ENCODE peak calls at places on chromosomes 2 and 18, in eight cellular contexts. H is Panc1; Y is thoracic aorta; P is CD4-positive, alpha-beta memory T cell; L is fibroblast of lung; X is colonic mucosa; W is tibial nerve; C is endodermal cell. E is an unnamed sample. For H3K36me3, the result is how much of the 10 kb centered on the place peaks cover.

GRCh38 chr2:33595385-33595784 is 3.7 kb downstream of the FAM98A start:
- DNase-seq in L (no peak), C (no peak), P (no peak), X (no peak), H (no peak), Y (no peak), W (no peak), E (no peak)

GRCh38 chr2:119197529-119198266 is 25.9 kb upstream of the STEAP3 start:
- DNase-seq in W (no peak), X (no peak), P (no peak), Y (no peak), L (peak), H (no peak), C (no peak), E (no peak)

GRCh38 chr18:32769242-32770180 is 3.3 kb downstream of the KLHL14 start:
- DNase-seq in X (peak), P (no peak), H (no peak), W (no peak), L (no peak), C (peak), Y (no peak), E (no peak)

GRCh38 chr18:58544616-58545337 is 84.1 kb downstream of the ALPK2 start:
- DNase-seq in P (no peak), Y (no peak), W (no peak), L (no peak), H (no peak), X (no peak), C (no peak), E (no peak)

GRCh38 chr2:105576440-105577241 is 168.1 kb upstream of the NCK2 start:
- DNase-seq in C (peak), L (peak), H (peak), X (no peak), Y (no peak), P (no peak), W (no peak), E (peak)

GRCh38 chr2:240455719-240456606 is 20.5 kb downstream of the GPC1 start:
- DNase-seq in X (no peak), P (peak), L (no peak), C (peak), Y (no peak), H (no peak), W (no peak), E (no peak)

GRCh38 chr2:182240862-182241371 is 185.9 kb downstream of the PDE1A start:
- DNase-seq in X (peak), H (no peak), L (peak), Y (no peak), C (peak), W (no peak), P (no peak), E (peak)

GRCh38 chr2:221102896-221103688 is 469.0 kb downstream of the EPHA4 start:
- DNase-seq in X (no peak), H (no peak), C (no peak), L (peak), P (no peak), Y (no peak), W (no peak), E (no peak)

GRCh38 chr2:241762321-241762932 is 14.2 kb upstream of the GAL3ST2 start:
- DNase-seq in L (no peak), P (peak), W (no peak), H (no peak), C (peak), X (no peak), Y (no peak), E (no peak)

GRCh38 chr18:10062292-10062940 is 148.6 kb downstream of the VAPA start:
- DNase-seq in Y (no peak), H (no peak), X (no peak), L (peak), C (no peak), W (no peak), P (no peak), E (no peak)

GRCh38 chr18:44502790-44503189 is 177.9 kb upstream of the SETBP1 start:
- DNase-seq in Y (no peak), P (no peak), L (no peak), W (no peak), X (no peak), C (no peak), H (no peak), E (no peak)

GRCh38 chr2:182302174-182302573 is 124.7 kb downstream of the PDE1A start:
- DNase-seq in L (peak), Y (no peak), P (no peak), W (no peak), X (no peak), H (no peak), C (no peak), E (no peak)

GRCh38 chr18:55069497-55069896 is 110.2 kb upstream of the CCDC68 start:
- DNase-seq in P (no peak), C (no peak), Y (no peak), X (no peak), H (no peak), L (no peak), W (no peak), E (no peak)

GRCh38 chr2:71602581-71602980 is 149.2 kb downstream of the DYSF start:
- DNase-seq in P (no peak), L (no peak), C (peak), Y (no peak), W (no peak), H (no peak), X (no peak), E (no peak)

GRCh38 chr2:181972431-181973190 is 13.0 kb upstream of the PPP1R1C start:
- DNase-seq in X (no peak), L (peak), P (no peak), W (no peak), Y (no peak), H (no peak), C (no peak), E (no peak)

GRCh38 chr2:88564402-88564801 is 62.9 kb downstream of the EIF2AK3 start:
- DNase-seq in Y (no peak), X (no peak), W (no peak), P (no peak), L (no peak), H (no peak), C (no peak), E (no peak)

GRCh38 chr18:10497350-10497749 is 28.5 kb upstream of the NAPG start:
- DNase-seq in P (no peak), Y (no peak), C (no peak), H (no peak), L (no peak), X (no peak), W (no peak), E (no peak)

GRCh38 chr18:60503166-60503565 is 130.6 kb upstream of the MC4R start:
- DNase-seq in Y (no peak), X (no peak), C (no peak), W (no peak), P (no peak), H (no peak), L (no peak), E (no peak)

GRCh38 chr2:174544156-174544555 is 53.4 kb downstream of the WIPF1 start:
- DNase-seq in H (no peak), C (no peak), Y (no peak), L (no peak), W (no peak), P (no peak), X (no peak), E (no peak)

GRCh38 chr2:207748993-207749392 is 20.7 kb downstream of the FZD5 start:
- DNase-seq in H (no peak), X (no peak), C (no peak), W (no peak), P (no peak), Y (no peak), L (no peak), E (no peak)

GRCh38 chr2:67346718-67347407 is 50.3 kb upstream of the ETAA1 start:
- DNase-seq in Y (no peak), P (no peak), L (peak), C (no peak), H (no peak), W (no peak), X (no peak), E (no peak)

GRCh38 chr2:54528311-54528945 is 72.3 kb downstream of the SPTBN1 start:
- DNase-seq in L (no peak), H (no peak), X (no peak), W (no peak), C (no peak), Y (no peak), P (no peak), E (no peak)

GRCh38 chr18:9048808-9049494 is 53.5 kb upstream of the NDUFV2 start:
- DNase-seq in P (no peak), C (no peak), W (no peak), Y (no peak), L (no peak), X (no peak), H (no peak), E (peak)

GRCh38 chr2:22887426-22887825 is 497.6 kb upstream of the KLHL29 start:
- DNase-seq in Y (no peak), L (no peak), W (no peak), X (no peak), C (no peak), H (no peak), P (no peak), E (no peak)

GRCh38 chr2:121647396-121647795 is 1.9 kb downstream of the CLASP1 start:
- DNase-seq in L (no peak), W (no peak), Y (no peak), H (no peak), C (no peak), X (no peak), P (no peak), E (no peak)

GRCh38 chr2:149799296-149799695 is 211.7 kb upstream of the MMADHC start:
- DNase-seq in L (peak), X (no peak), P (no peak), H (peak), Y (no peak), C (no peak), W (peak), E (no peak)

GRCh38 chr2:4909486-4909885 is 782.7 kb upstream of the SOX11 start:
- DNase-seq in C (no peak), W (no peak), X (no peak), H (no peak), P (no peak), L (no peak), Y (no peak), E (no peak)

GRCh38 chr2:39604875-39605274 is 60.8 kb upstream of the TMEM178A start:
- DNase-seq in P (no peak), H (no peak), X (no peak), L (no peak), Y (no peak), C (no peak), W (no peak), E (no peak)

GRCh38 chr2:219045937-219046550 is 4.7 kb upstream of the CFAP65 start:
- DNase-seq in L (peak), W (no peak), X (no peak), P (no peak), C (peak), H (no peak), Y (no peak), E (no peak)

GRCh38 chr2:239064891-239065290 is 217.0 kb downstream of the TWIST2 start:
- DNase-seq in L (no peak), C (no peak), X (no peak), H (no peak), W (no peak), Y (no peak), P (no peak), E (no peak)

GRCh38 chr2:46979611-46980010 is 64.0 kb upstream of the MCFD2 start:
- DNase-seq in P (peak), X (no peak), W (no peak), H (no peak), C (no peak), Y (no peak), L (no peak), E (no peak)

GRCh38 chr2:96788393-96789244 is 27.4 kb upstream of the CNNM3 start:
- DNase-seq in P (no peak), H (no peak), Y (peak), X (peak), L (no peak), W (no peak), C (no peak), E (peak)

DNA sequence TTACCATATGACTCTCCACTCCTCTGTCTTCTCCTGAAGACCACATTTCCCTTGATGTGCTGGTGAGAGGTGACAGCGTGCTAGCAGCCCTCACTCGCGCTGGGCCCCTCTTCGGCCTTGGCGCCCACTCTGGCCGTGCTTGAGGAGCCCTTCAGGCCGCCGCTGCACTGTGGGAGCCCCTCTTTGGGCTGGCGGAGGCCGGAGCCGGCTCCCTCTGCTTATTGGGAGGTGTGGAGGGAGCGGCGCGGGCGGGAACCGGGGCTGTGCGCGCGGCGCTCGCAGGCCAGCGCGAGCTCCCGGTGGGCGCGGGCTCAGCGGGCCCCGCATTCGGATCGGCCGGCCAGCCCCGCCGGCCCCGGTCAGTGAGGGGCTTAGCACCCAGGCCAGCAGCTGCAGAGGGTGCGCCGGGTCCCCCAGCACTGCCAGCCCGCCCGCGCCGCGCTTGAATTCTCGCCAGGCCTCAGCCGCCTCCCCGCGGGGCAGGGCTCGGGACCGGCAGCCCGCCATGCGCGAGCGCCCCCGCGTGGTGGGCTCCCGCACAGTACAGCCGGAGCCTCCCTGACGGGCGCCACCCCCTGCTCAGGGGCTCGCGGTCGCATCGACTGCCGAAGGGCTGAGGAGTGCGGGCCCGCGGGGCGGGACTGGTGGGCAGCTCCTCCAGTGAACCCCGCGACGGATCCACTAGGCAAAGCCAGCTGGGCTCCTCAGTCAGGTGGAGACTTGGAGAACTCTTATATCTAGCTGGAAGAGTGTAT is 246.6 kb upstream of the REG3G start:
- DNase-seq in W (no peak), H (no peak), L (no peak), X (no peak), Y (no peak), C (no peak), P (no peak), E (no peak)
- H3K4me3 ChIP-seq in W (no peak), H (no peak), L (no peak), X (no peak), Y (no peak), C (no peak), P (no peak), E (no peak)

DNA sequence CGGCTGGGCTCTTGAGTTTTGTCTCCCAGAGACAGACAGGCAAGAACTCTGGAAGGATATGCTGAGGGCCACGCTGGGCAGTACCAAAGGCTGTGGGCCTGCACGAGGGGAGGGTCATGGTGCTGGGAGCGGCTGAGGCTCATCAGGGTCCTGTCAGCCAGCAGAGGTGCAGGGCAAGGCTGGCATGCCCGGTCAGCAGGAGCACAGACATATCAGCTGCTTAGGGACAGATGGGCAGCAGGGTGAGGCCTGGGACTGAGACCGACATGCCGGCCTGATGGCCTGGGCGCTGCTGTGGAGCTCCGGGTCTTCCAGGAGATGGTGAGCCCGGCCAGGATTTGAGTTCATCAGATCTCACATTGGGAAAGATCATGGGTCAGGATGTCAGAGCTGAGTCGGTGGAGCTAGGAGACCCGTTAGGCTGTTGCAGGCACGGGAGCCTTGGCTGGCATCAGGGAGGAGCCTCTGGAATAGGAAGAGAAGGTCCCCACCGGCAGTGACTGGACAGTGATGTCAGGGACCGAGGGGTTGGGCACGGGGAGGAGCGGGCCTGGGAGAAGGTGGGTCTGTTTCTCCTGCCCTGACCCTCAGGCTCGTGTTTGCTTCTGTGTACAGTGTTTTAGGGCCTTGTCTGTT is 18.8 kb downstream of the CNDP2 start:
- DNase-seq in Y (no peak), H (no peak), P (no peak), W (no peak), L (no peak), X (no peak), C (no peak), E (no peak)
- H3K36me3 ChIP-seq in Y (half or more), H (under half), P (half or more), W (half or more), L (under half), X (under half), C (half or more), E (under half)

DNA sequence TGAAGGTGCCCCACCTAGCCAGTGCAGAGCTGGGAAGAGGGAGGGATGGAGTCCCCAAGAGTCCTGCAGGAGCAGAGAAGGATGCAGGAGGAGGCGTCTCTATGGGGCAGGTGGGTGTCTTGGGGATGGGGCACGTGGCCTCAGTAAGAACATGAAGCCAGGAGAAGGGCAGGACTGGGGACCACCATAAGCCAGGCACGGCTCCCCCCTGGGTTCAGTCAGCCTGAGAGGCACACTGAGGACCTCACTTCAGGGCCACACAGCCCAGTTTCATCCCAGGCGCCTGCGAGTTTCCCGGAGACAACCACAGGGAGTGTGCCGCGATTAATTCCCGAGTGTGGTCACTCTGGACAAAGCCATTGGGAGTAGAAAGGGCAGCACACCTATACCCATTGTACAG is 120.3 kb downstream of the GYPC start:
- DNase-seq in W (peak), L (no peak), Y (no peak), P (no peak), H (no peak), X (no peak), C (no peak), E (no peak)
- H3K4me3 ChIP-seq in W (peak), L (no peak), Y (peak), P (peak), H (no peak), X (peak), C (peak), E (peak)

GRCh38 chr2:86480105-86480504 is 38.9 kb downstream of the KDM3A start:
- DNase-seq in P (no peak), H (no peak), X (peak), W (no peak), L (no peak), C (no peak), Y (no peak), E (no peak)

GRCh38 chr2:86476918-86477317 is 35.7 kb downstream of the KDM3A start:
- DNase-seq in W (no peak), X (no peak), C (no peak), Y (no peak), H (no peak), P (no peak), L (no peak), E (no peak)

GRCh38 chr2:86477349-86477748 is 36.2 kb downstream of the KDM3A start:
- DNase-seq in W (no peak), H (no peak), Y (no peak), X (no peak), P (no peak), C (no peak), L (no peak), E (no peak)

GRCh38 chr2:86470890-86471289 is 29.7 kb downstream of the KDM3A start:
- DNase-seq in Y (no peak), P (no peak), H (no peak), W (no peak), L (no peak), X (no peak), C (no peak), E (no peak)

GRCh38 chr2:86476092-86476491 is 34.9 kb downstream of the KDM3A start:
- DNase-seq in X (no peak), H (no peak), P (no peak), W (no peak), C (no peak), Y (no peak), L (peak), E (no peak)
- H3K36me3 ChIP-seq in X (under half), H (under half), P (half or more), W (under half), C (half or more), Y (under half), L (under half), E (under half)

GRCh38 chr2:177275671-177276070 is 11.1 kb upstream of the NFE2L2 start:
- DNase-seq in L (peak), X (no peak), P (no peak), Y (no peak), C (no peak), H (no peak), W (no peak), E (no peak)
- H3K4me3 ChIP-seq in L (peak), X (no peak), P (no peak), Y (peak), C (no peak), H (no peak), W (no peak), E (no peak)

DNA sequence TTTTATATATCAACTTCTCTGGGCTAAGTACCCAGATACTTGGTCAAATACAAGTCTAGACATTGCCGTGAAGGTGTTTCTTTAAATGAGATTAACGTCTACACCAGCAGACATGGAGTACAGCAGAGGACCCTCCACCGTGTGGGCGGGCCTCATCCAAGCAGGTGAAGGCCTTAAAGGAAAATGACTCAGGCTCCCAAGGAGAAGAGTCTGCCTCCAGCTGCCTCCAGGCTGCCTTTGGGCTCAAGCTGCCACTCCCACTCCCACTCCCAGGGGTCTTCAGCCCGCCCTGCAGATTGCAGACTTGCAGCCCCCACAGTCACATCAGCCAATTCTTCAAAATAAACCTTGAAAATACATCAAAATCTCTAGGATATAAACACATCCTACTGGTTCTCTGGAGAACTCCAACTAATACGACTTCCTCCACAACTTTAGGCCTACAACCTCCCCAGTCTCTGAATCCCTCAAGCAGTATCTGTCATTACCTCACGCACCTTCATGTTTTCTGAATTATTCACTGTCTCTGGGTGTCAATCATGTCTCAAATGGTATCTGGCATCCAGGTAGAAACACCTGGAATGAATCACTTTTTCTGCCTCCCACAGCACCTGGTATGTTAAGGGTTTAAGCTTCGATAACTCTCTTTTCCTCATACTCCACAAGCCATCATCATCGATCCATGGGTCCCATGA is 6.9 kb downstream of the ITGB1BP1 start:
- DNase-seq in C (no peak), H (no peak), P (no peak), Y (no peak), L (no peak), X (no peak), W (no peak), E (no peak)
- H3K36me3 ChIP-seq in C (under half), H (under half), P (under half), Y (under half), L (under half), X (under half), W (under half), E (under half)

DNA sequence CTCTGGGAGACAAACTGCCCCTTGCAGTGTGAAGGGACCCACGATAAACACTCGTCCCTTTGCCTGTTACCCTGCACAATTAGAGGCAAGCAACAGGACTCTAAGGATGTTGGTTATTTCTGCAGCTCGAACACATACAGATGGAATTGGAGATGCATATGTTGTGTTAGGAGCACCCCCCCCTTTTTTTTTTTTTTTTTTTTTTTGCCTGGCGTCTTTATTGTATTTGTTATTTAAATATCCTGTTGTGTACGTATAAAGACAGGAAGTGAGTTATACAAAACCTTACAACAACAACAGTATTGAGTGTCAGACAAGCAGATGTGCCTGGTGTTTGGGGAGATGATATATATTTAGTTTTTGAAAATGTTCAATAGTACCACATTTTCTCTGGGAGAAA is 23.0 kb upstream of the ZNF516 start:
- DNase-seq in C (no peak), X (no peak), Y (no peak), L (no peak), H (no peak), P (no peak), W (no peak), E (no peak)
- H3K4me3 ChIP-seq in C (peak), X (no peak), Y (peak), L (peak), H (no peak), P (no peak), W (peak), E (no peak)